ENCODE peak calls at places on chromosomes 4 and X, in four cellular contexts. K is tibial nerve, S is psoas muscle, J is MM.1S. O is an unnamed sample.

GRCh38 chr4:138736362-138736761 is 279.2 kb upstream of the NOCT start:
- DNase-seq in J (no peak), S (no peak), K (no peak), O (peak; percentile 3)

GRCh38 chrX:11261260-11261659 is 32.0 kb upstream of the AMELX start:
- DNase-seq in K (no peak), J (no peak), S (no peak), O (peak; percentile 47)

GRCh38 chr4:113106076-113106475 is 56.6 kb downstream of the ANK2 start:
- DNase-seq in S (no peak), J (no peak), K (no peak), O (peak; percentile 10)

GRCh38 chrX:54066841-54067240 is 22.6 kb upstream of the PHF8 start:
- DNase-seq in J (no peak), K (no peak), S (no peak), O (peak; percentile 41)

GRCh38 chrX:136176399-136176825 is 29.1 kb downstream of the FHL1 start:
- DNase-seq in S (no peak), K (no peak), J (no peak), O (peak; percentile 39)

GRCh38 chr4:30929649-30930048 is 209.5 kb downstream of the PCDH7 start:
- DNase-seq in J (no peak), K (no peak), S (no peak), O (no peak)

GRCh38 chr4:100340534-100341364 is 150.5 kb upstream of the DDIT4L start:
- DNase-seq in J (no peak), S (no peak), K (no peak), O (no peak)

GRCh38 chr4:174398728-174399127 is 115.0 kb downstream of the CEP44 start:
- DNase-seq in S (no peak), J (no peak), K (no peak), O (peak; percentile 70)

GRCh38 chr4:26235500-26235899 is 85.3 kb upstream of the RBPJ start:
- DNase-seq in S (peak; percentile 66), J (no peak), K (peak; percentile 38), O (peak; percentile 49)

GRCh38 chr4:181823645-181824044 is 419.6 kb upstream of the TENM3 start:
- DNase-seq in S (no peak), K (no peak), J (no peak), O (no peak)
- H3K4me1 ChIP-seq in S (no peaks in the 10 kb centered on the region), K (peaks cover 29% of the 10 kb centered on the region), J (peaks cover 28% of the 10 kb centered on the region), O (no peaks in the 10 kb centered on the region)

DNA sequence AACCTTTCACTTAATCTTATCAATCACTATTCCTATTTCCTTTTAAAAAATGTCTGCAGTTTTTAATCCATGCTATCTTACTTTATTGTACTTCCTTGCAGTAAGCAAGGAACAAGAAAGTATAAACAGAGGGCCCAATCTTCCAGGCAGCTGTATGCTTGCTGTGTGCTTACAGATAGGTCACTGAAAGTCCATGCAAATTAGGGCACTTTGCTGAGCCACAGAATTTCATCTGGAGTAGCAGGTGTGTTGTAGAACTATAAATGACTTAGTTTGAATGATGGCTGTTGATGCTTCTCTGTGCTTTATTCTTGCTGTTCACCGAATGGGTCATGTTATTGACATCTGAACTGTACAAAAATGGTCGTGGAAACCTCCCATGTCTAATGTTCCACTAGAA is 154.6 kb downstream of the ATOH1 start:
- DNase-seq in S (no peak), J (peak; percentile 91), K (no peak), O (no peak)
- TF ChIP-seq CTCF in S (no peak), J (no peak), K (no peak), O (no peak)

DNA sequence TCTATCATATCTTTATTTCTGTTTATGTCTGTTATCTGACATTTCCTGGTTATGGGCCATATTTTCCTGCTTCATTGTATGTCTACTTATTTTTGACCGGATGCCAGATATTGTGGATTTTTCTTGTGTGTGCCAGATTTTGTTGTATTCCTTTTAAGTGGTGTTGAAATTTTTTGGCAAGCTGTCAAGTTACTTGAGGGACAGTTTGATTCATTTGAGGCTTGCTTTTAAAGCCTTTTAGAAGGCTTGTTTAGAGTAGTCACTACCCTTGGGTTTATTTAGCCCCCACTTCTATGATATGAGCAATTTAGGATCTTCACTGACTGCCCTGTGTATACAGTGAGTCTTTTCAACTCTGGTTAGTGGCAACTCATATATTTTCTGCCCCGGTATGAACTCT is 29.2 kb upstream of the NPY2R start:
- DNase-seq in J (no peak), S (no peak), K (no peak), O (peak; percentile 0)
- H3K4me1 ChIP-seq in J (peaks cover 26% of the 10 kb centered on the region), S (no peaks in the 10 kb centered on the region), K (no peaks in the 10 kb centered on the region), O (no peaks in the 10 kb centered on the region)

DNA sequence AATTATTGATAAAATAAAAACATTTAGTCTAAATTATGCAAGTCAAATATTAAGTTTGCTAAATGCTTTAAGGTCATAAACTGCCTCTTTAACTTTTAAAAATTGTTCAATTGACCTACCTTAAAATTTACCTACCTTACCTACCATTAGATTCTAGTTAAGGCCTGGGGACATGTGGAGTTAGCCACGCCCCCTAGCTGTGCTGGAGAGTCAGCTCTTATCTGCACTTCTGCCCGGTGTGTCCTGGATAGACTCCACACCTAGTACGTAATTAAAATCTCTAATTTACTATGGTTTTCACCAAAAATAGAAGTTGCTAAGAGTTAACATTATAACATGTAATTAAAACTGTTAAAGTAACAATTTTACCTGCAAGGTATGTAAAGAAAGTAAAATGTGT is 22.7 kb downstream of the TENM3 start:
- DNase-seq in J (no peak), K (no peak), S (no peak), O (no peak)
- TF ChIP-seq CTCF in J (no peak), K (no peak), S (peak; percentile 7), O (no peak)

GRCh38 chrX:42443267-42443666 is 334.7 kb downstream of the PPP1R2C start:
- DNase-seq in J (no peak), S (no peak), K (no peak), O (no peak)
- H3K4me1 ChIP-seq in J (peaks cover 20% of the 10 kb centered on the region), S (no peaks in the 10 kb centered on the region), K (no peaks in the 10 kb centered on the region), O (no peaks in the 10 kb centered on the region)